ENCODE peak calls at places on chromosomes 4 and X, in seven cellular contexts. R is astrocyte of the cerebellum, I is transverse colon, V is nephron progenitor cell, S is bronchial epithelial cell, N is AG04450, E is glutamatergic neuron. C is an unnamed sample.

GRCh38 chr4:14792702-14793227 is 209.5 kb upstream of the CPEB2 start:
- DNase-seq in R (no peak), I (no peak), V (no peak), S (peak), N (no peak), E (no peak), C (no peak)

GRCh38 chr4:88938138-88938537 is 118.8 kb downstream of the FAM13A start:
- DNase-seq in R (peak), I (no peak), V (no peak), S (peak), N (peak), E (no peak), C (no peak)

GRCh38 chrX:106730385-106730784 is 3.9 kb downstream of the RNF128 start:
- DNase-seq in R (no peak), I (no peak), V (no peak), S (peak), N (no peak), E (no peak), C (no peak)

GRCh38 chr4:121380448-121381147 is at the start of gene QRFPR:
- DNase-seq in R (no peak), I (no peak), V (peak), S (peak), N (no peak), E (peak), C (peak)

GRCh38 chr4:113435893-113436292 is 325.6 kb downstream of the CAMK2D start:
- DNase-seq in R (peak), I (no peak), V (no peak), S (peak), N (no peak), E (peak), C (no peak)

GRCh38 chrX:115018040-115018647 is 728 bp upstream of the IL13RA2 start:
- DNase-seq in R (no peak), I (no peak), V (peak), S (no peak), N (no peak), E (no peak), C (no peak)

GRCh38 chr4:144531841-144532240 is 114.1 kb upstream of the HHIP start:
- DNase-seq in R (no peak), I (no peak), V (no peak), S (no peak), N (no peak), E (no peak), C (no peak)

GRCh38 chrX:134186362-134187121 is 50.4 kb upstream of the CCDC160 start:
- DNase-seq in R (no peak), I (peak), V (no peak), S (peak), N (no peak), E (no peak), C (no peak)

GRCh38 chr4:81845273-81845672 is 373.6 kb upstream of the RASGEF1B start:
- DNase-seq in R (no peak), I (no peak), V (no peak), S (no peak), N (no peak), E (no peak), C (no peak)

GRCh38 chr4:2733001-2733843 is 22.9 kb downstream of the TNIP2 start:
- DNase-seq in R (no peak), I (no peak), V (no peak), S (no peak), N (no peak), E (no peak), C (no peak)

GRCh38 chr4:176547005-176547404 is 227.2 kb downstream of the SPCS3 start:
- DNase-seq in R (peak), I (no peak), V (no peak), S (no peak), N (peak), E (no peak), C (no peak)

GRCh38 chr4:145545538-145546224 is 64.0 kb downstream of the SMAD1 start:
- DNase-seq in R (peak), I (peak), V (no peak), S (peak), N (peak), E (no peak), C (peak)

GRCh38 chr4:116180056-116180690 is 905.2 kb downstream of the TRAM1L1 start:
- DNase-seq in R (peak), I (no peak), V (no peak), S (peak), N (no peak), E (no peak), C (no peak)

GRCh38 chrX:115957862-115958490 is 212.6 kb upstream of the AGTR2 start:
- DNase-seq in R (no peak), I (no peak), V (no peak), S (no peak), N (no peak), E (no peak), C (no peak)

DNA sequence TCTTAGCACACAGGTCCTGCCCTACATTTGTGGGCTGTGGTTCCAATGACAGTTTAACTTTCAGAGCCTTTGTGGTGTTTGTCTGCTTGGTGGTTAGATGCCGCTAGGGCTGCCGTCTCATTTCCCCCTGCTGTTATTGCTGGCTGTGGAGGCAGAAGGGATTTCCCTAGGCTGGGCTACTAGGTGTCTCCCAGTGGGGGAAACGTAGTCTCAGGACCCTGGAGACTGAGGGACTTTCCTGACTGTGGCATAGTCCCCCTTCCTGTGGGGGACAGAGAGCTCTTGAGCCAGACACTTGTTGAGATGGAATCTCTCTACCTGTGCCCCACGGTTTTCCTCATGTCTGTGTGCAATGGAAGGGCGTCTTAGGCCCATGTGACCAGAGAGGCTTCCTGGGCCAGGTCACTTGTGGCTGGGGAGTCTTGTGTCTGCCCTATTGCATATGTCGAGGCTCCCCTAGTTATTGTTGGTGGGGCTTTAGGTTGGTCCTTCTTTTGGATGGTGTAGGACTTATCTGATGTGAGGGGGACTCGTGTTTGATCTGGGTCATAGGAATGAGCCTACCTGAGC is 68.2 kb downstream of the ARHGAP10 start:
- DNase-seq in R (peak), I (no peak), V (no peak), S (no peak), N (no peak), E (no peak), C (no peak)
- TF ChIP-seq CTCF in R (no peak), I (no peak), V (no peak), S (no peak), N (no peak), E (no peak), C (no peak)

DNA sequence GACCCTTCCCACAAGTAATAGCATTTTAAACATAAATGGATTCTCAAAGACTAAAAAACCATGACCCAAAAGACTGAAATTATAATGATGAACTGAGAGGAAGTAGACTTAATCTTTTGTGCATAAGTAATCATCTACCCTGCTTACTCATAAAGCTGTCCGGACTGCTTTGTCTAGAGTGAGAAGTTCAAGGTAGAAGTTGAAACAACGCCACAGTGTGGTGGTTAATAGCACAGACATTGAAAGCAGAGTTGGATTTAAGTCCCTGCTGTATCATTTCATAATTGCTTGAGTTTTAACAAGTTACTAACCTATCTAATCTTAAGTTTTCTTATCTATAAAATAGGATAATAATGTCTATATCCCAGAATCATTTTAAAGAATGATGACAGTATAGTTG is 346.5 kb downstream of the CENPC start:
- DNase-seq in R (peak), I (no peak), V (no peak), S (peak), N (no peak), E (no peak), C (peak)
- TF ChIP-seq CTCF in R (peak), I (no peak), V (peak), S (peak), N (no peak), E (peak), C (no peak)

DNA sequence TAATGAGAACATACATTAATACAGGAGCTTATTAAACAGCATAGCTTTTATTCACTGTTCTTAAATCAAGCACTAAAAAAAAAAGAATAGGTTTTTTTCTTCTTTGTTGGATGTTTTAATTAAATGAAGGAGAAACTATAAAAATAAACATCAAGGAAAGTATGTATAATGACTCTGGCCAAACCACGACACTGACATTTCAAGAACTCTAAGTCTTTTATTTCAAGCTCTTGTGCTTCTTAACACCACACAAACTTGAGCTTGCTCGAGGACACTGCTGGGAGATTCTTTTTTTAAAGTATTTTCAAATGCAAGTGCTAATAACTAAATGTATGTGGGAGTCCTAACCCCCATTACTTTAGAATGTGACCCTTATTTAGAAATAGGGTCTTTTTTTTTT is 204.9 kb upstream of the PPARGC1A start:
- DNase-seq in R (peak), I (no peak), V (no peak), S (no peak), N (no peak), E (no peak), C (no peak)
- TF ChIP-seq CTCF in R (no peak), I (no peak), V (no peak), S (no peak), N (no peak), E (no peak), C (no peak)

GRCh38 chr4:25378130-25378743 is 1.2 kb downstream of the ANAPC4 start:
- DNase-seq in R (no peak), I (no peak), V (no peak), S (no peak), N (no peak), E (no peak), C (no peak)

GRCh38 chr4:25379591-25379990 is 2.5 kb downstream of the ANAPC4 start:
- DNase-seq in R (no peak), I (no peak), V (no peak), S (no peak), N (no peak), E (no peak), C (no peak)

GRCh38 chr4:25377572-25377882 is 464 bp downstream of the ANAPC4 start:
- DNase-seq in R (no peak), I (no peak), V (no peak), S (peak), N (no peak), E (no peak), C (no peak)

DNA sequence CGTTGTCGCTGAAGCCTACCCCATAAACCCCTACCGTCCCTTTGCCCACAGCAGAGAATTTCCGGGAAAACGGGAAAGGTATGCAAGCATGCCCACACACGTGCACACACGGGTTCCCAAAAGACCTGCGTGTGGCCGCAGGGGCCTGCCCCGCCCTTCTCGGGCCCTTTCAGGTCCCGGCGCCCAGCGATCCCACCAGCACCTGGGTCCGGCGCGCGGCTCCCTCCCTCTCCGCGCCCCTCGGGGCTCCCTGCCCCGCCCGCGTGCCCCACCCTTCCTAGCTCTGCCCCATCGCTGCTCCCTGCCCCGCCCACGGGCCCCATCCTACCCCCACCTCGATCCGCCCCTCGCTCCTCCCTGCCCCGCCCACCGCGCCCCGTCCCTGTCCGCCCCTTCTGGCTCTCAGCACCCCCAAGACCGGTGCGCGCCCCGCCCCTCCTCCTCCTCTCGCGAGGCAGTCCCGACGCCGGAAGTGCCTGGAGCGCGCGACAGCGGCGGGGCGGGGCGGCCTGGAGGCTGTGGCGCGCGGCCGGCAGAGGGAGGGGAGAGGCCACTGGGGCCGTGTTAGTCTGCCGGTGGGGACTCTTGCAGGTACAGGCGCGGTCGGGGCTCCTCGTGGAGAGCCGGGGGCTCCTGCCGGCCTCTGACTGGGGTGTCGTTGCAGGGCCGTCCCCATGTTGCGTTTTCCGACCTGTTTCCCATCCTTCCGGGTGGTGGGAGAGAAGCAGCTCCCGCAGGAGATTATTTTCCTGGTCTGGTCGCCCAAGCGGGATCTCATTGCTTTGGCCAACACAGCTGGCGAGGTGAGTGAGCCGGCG is at the start of gene ANAPC4:
- DNase-seq in R (peak), I (peak), V (peak), S (peak), N (peak), E (peak), C (peak)
- TF ChIP-seq CTCF in R (peak), I (no peak), V (no peak), S (peak), N (peak), E (no peak), C (no peak)

GRCh38 chrX:52138830-52139544 is 45.7 kb upstream of the MAGED4 start:
- DNase-seq in R (no peak), I (no peak), V (no peak), S (no peak), N (no peak), E (no peak), C (no peak)

GRCh38 chrX:52139545-52139895 is 45.2 kb upstream of the MAGED4 start:
- DNase-seq in R (no peak), I (no peak), V (no peak), S (no peak), N (no peak), E (no peak), C (no peak)

DNA sequence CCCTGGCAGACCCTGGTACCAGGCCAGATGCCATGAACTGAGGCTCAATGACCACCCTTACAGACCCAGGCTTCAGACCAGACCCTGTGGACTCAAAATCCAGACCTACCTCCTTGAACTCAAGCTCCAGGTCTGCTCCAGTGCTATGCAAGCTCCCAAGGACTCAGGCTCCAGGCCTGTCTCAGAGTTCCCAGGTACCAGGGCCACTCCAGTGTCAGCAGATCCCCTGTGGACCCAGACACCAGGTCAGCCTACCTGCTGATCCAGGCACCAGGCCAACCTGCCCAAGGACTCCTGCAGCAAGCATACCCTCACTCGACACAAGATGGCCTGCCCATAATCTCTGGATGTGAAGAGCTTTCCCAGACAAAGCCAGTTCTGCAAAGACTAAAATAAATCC is 44.7 kb upstream of the MAGED4 start:
- DNase-seq in R (no peak), I (no peak), V (no peak), S (no peak), N (no peak), E (no peak), C (no peak)
- TF ChIP-seq CTCF in R (no peak), I (no peak), V (no peak), S (no peak), N (no peak), E (no peak), C (no peak)